ENCODE peak calls at places on chromosome 10, in nine cellular contexts. I, X, A, E, Z, F, M, R and Q are unnamed samples.
A peak's percentile ranks its signal among the peaks of the same experiment; 100 is the strongest.

GRCh38 chr10:101161494-101162299 is 30.6 kb downstream of the TLX1 start:
- DNase-seq in I (no peak), X (peak; percentile 77), A (peak; percentile 82), E (no peak), Z (peak; percentile 65), F (no peak), M (peak; percentile 43), R (peak; percentile 81), Q (peak; percentile 33)

GRCh38 chr10:31593124-31593523 is 274.1 kb downstream of the ZEB1 start:
- DNase-seq in I (no peak), X (no peak), A (no peak), E (no peak), Z (no peak), F (no peak), M (no peak), R (no peak), Q (no peak)

GRCh38 chr10:122350893-122351292 is 23.6 kb upstream of the PLEKHA1 start:
- DNase-seq in I (no peak), X (no peak), A (no peak), E (no peak), Z (no peak), F (no peak), M (no peak), R (no peak), Q (no peak)

GRCh38 chr10:69723653-69724052 is 78.1 kb upstream of the COL13A1 start:
- DNase-seq in I (no peak), X (no peak), A (no peak), E (no peak), Z (no peak), F (no peak), M (no peak), R (no peak), Q (no peak)

GRCh38 chr10:133124357-133125211 is 35.4 kb upstream of the KNDC1 start:
- DNase-seq in I (peak; percentile 61), X (peak; percentile 84), A (peak; percentile 10), E (no peak), Z (no peak), F (peak; percentile 9), M (no peak), R (no peak), Q (no peak)

GRCh38 chr10:132654708-132655661 is 117.4 kb downstream of the INPP5A start:
- DNase-seq in I (no peak), X (peak; percentile 95), A (peak; percentile 72), E (no peak), Z (peak; percentile 55), F (peak; percentile 44), M (peak; percentile 34), R (peak; percentile 70), Q (no peak)

GRCh38 chr10:33837736-33838135 is 503.3 kb upstream of the NRP1 start:
- DNase-seq in I (no peak), X (no peak), A (no peak), E (no peak), Z (no peak), F (no peak), M (no peak), R (no peak), Q (no peak)

GRCh38 chr10:16968722-16969055 is 151.5 kb upstream of the RSU1 start:
- DNase-seq in I (no peak), X (no peak), A (no peak), E (no peak), Z (no peak), F (no peak), M (no peak), R (no peak), Q (no peak)

GRCh38 chr10:46541735-46542566 is 14.5 kb downstream of the GPRIN2 start:
- DNase-seq in I (peak; percentile 75), X (peak; percentile 35), A (no peak), E (no peak), Z (no peak), F (no peak), M (no peak), R (no peak), Q (no peak)

GRCh38 chr10:13939391-13939790 is 352.6 kb downstream of the PRPF18 start:
- DNase-seq in I (no peak), X (no peak), A (peak; percentile 58), E (no peak), Z (peak; percentile 41), F (no peak), M (no peak), R (no peak), Q (peak; percentile 30)

GRCh38 chr10:77163670-77164348 is 473.8 kb downstream of the KCNMA1 start:
- DNase-seq in I (no peak), X (peak; percentile 22), A (peak; percentile 95), E (peak; percentile 79), Z (peak; percentile 99), F (no peak), M (peak; percentile 86), R (peak; percentile 38), Q (no peak)

GRCh38 chr10:62511656-62512055 is 137.5 kb downstream of the ZNF365 start:
- DNase-seq in I (no peak), X (no peak), A (no peak), E (no peak), Z (no peak), F (no peak), M (no peak), R (no peak), Q (no peak)

GRCh38 chr10:22625511-22626288 is 88.7 kb downstream of the PIP4K2A start:
- DNase-seq in I (no peak), X (no peak), A (no peak), E (no peak), Z (no peak), F (no peak), M (no peak), R (no peak), Q (no peak)

GRCh38 chr10:93294004-93294403 is 188.1 kb downstream of the MYOF start:
- DNase-seq in I (no peak), X (no peak), A (no peak), E (no peak), Z (no peak), F (no peak), M (no peak), R (no peak), Q (no peak)

GRCh38 chr10:30151581-30152389 is 92.4 kb upstream of the JCAD start:
- DNase-seq in I (no peak), X (peak; percentile 18), A (peak; percentile 81), E (peak; percentile 76), Z (peak; percentile 88), F (peak; percentile 13), M (peak; percentile 56), R (peak; percentile 74), Q (peak; percentile 43)
- TF ChIP-seq CTCF in I (no peak), X (peak; percentile 27), A (no peak), E (no peak), Z (peak; percentile 14), F (no peak), M (no peak), R (no peak), Q (peak; percentile 11)

GRCh38 chr10:25016349-25017246 is at the start of gene THNSL1:
- DNase-seq in I (peak; percentile 98), X (peak; percentile 92), A (peak; percentile 99), E (peak; percentile 99), Z (peak; percentile 99), F (peak; percentile 98), M (peak; percentile 97), R (peak; percentile 94), Q (peak; percentile 97)

GRCh38 chr10:25015927-25016348 is at the start of gene ENKUR:
- DNase-seq in I (peak; percentile 94), X (peak; percentile 74), A (peak; percentile 93), E (peak; percentile 91), Z (peak; percentile 90), F (no peak), M (peak; percentile 82), R (peak; percentile 83), Q (peak; percentile 73)

GRCh38 chr10:25017247-25017590 is 807 bp downstream of the THNSL1 start:
- DNase-seq in I (no peak), X (peak; percentile 29), A (no peak), E (no peak), Z (peak; percentile 13), F (no peak), M (no peak), R (no peak), Q (no peak)

GRCh38 chr10:25018703-25019102 is 2.3 kb downstream of the THNSL1 start:
- DNase-seq in I (no peak), X (no peak), A (no peak), E (no peak), Z (no peak), F (no peak), M (no peak), R (no peak), Q (no peak)

GRCh38 chr10:25017661-25018060 is 1.2 kb downstream of the THNSL1 start:
- DNase-seq in I (no peak), X (no peak), A (no peak), E (no peak), Z (no peak), F (no peak), M (no peak), R (peak; percentile 1), Q (no peak)
- H3K4me3 ChIP-seq in I (peak overlapping the region; percentile 68), X (peak overlapping the region; percentile 74), A (peak overlapping the region; percentile 70), E (no peak overlapping the region), Z (no peak overlapping the region), F (peak overlapping the region; percentile 89), M (no peak overlapping the region), R (peak overlapping the region; percentile 70), Q (peak overlapping the region; percentile 66)

GRCh38 chr10:126465771-126466170 is 77.5 kb upstream of the ADAM12 start:
- DNase-seq in I (no peak), X (no peak), A (no peak), E (no peak), Z (no peak), F (no peak), M (no peak), R (no peak), Q (no peak)
- TF ChIP-seq CTCF in I (no peak), X (no peak), A (no peak), E (no peak), Z (no peak), F (no peak), M (no peak), R (no peak), Q (no peak)

GRCh38 chr10:35335133-35335532 is 1.2 kb upstream of the CCNY start:
- DNase-seq in I (no peak), X (no peak), A (no peak), E (no peak), Z (peak; percentile 35), F (no peak), M (no peak), R (no peak), Q (no peak)

GRCh38 chr10:35335718-35336083 is 608 bp upstream of the CCNY start:
- DNase-seq in I (no peak), X (no peak), A (no peak), E (no peak), Z (no peak), F (no peak), M (no peak), R (peak; percentile 27), Q (no peak)

GRCh38 chr10:35336084-35336831 is at the start of gene CCNY:
- DNase-seq in I (peak; percentile 86), X (peak; percentile 96), A (peak; percentile 66), E (peak; percentile 77), Z (peak; percentile 56), F (peak; percentile 84), M (no peak), R (peak; percentile 77), Q (no peak)

GRCh38 chr10:35339946-35340345 is 3.6 kb downstream of the CCNY start:
- DNase-seq in I (no peak), X (no peak), A (no peak), E (no peak), Z (peak; percentile 39), F (peak; percentile 72), M (no peak), R (peak; percentile 12), Q (no peak)

GRCh38 chr10:35336921-35337741 is 822 bp downstream of the CCNY start:
- DNase-seq in I (peak; percentile 82), X (peak; percentile 82), A (no peak), E (peak; percentile 78), Z (no peak), F (peak; percentile 55), M (no peak), R (peak; percentile 45), Q (no peak)
- H3K4me3 ChIP-seq in I (peak overlapping the region; percentile 78), X (peak overlapping the region; percentile 83), A (peak overlapping the region; percentile 74), E (peak overlapping the region; percentile 98), Z (peak overlapping the region; percentile 100), F (peak overlapping the region; percentile 91), M (peak overlapping the region; percentile 78), R (peak overlapping the region; percentile 64), Q (peak overlapping the region; percentile 76)